ENCODE peak calls at places on chromosomes 4 and X, in six cellular contexts. One of them, this sample, is unnamed.

GRCh38 chrX:153829799-153830631 is at the start of gene PDZD4:
- DNase-seq in H9: no peak
- DNase-seq in fibroblast of lung: no peak
- DNase-seq in transverse colon: no peak
- DNase-seq in AG04450: no peak
- DNase-seq in neural progenitor cell: peak
- DNase-seq in this sample: no peak

GRCh38 chr4:157357887-157358286 is 137.4 kb downstream of the GRIA2 start:
- DNase-seq in H9: no peak
- DNase-seq in fibroblast of lung: no peak
- DNase-seq in transverse colon: no peak
- DNase-seq in AG04450: no peak
- DNase-seq in neural progenitor cell: no peak
- DNase-seq in this sample: no peak

GRCh38 chr4:136754810-136755530 is 777.3 kb downstream of the PCDH18 start:
- DNase-seq in H9: no peak
- DNase-seq in fibroblast of lung: no peak
- DNase-seq in transverse colon: no peak
- DNase-seq in AG04450: no peak
- DNase-seq in neural progenitor cell: no peak
- DNase-seq in this sample: no peak

GRCh38 chr4:8830056-8830455 is 41.6 kb downstream of the HMX1 start:
- DNase-seq in H9: no peak
- DNase-seq in fibroblast of lung: no peak
- DNase-seq in transverse colon: no peak
- DNase-seq in AG04450: no peak
- DNase-seq in neural progenitor cell: no peak
- DNase-seq in this sample: no peak

GRCh38 chrX:129480889-129481288 is 42.4 kb downstream of the SMARCA1 start:
- DNase-seq in H9: no peak
- DNase-seq in fibroblast of lung: no peak
- DNase-seq in transverse colon: no peak
- DNase-seq in AG04450: no peak
- DNase-seq in neural progenitor cell: no peak
- DNase-seq in this sample: no peak

GRCh38 chrX:46648660-46649059 is 75.1 kb downstream of the CHST7 start:
- DNase-seq in H9: no peak
- DNase-seq in fibroblast of lung: no peak
- DNase-seq in transverse colon: no peak
- DNase-seq in AG04450: no peak
- DNase-seq in neural progenitor cell: no peak
- DNase-seq in this sample: no peak

GRCh38 chr4:141132689-141133145 is 552 bp downstream of the RNF150 start:
- DNase-seq in H9: peak
- DNase-seq in fibroblast of lung: peak
- DNase-seq in transverse colon: peak
- DNase-seq in AG04450: no peak
- DNase-seq in neural progenitor cell: peak
- DNase-seq in this sample: no peak

GRCh38 chrX:147876849-147877646 is 34.7 kb upstream of the FMR1 start:
- DNase-seq in H9: no peak
- DNase-seq in fibroblast of lung: no peak
- DNase-seq in transverse colon: no peak
- DNase-seq in AG04450: no peak
- DNase-seq in neural progenitor cell: no peak
- DNase-seq in this sample: no peak

GRCh38 chr4:178105223-178105622 is 663.0 kb upstream of the AGA start:
- DNase-seq in H9: no peak
- DNase-seq in fibroblast of lung: no peak
- DNase-seq in transverse colon: no peak
- DNase-seq in AG04450: no peak
- DNase-seq in neural progenitor cell: no peak
- DNase-seq in this sample: no peak

GRCh38 chr4:3311489-3312171 is 18.8 kb downstream of the RGS12 start:
- DNase-seq in H9: no peak
- DNase-seq in fibroblast of lung: no peak
- DNase-seq in transverse colon: peak
- DNase-seq in AG04450: no peak
- DNase-seq in neural progenitor cell: no peak
- DNase-seq in this sample: no peak

GRCh38 chrX:44735498-44735897 is 108.3 kb upstream of the DUSP21 start:
- DNase-seq in H9: no peak
- DNase-seq in fibroblast of lung: no peak
- DNase-seq in transverse colon: no peak
- DNase-seq in AG04450: no peak
- DNase-seq in neural progenitor cell: no peak
- DNase-seq in this sample: no peak

GRCh38 chr4:1048781-1049590 is 37.6 kb downstream of the FGFRL1 start:
- DNase-seq in H9: peak
- DNase-seq in fibroblast of lung: no peak
- DNase-seq in transverse colon: no peak
- DNase-seq in AG04450: no peak
- DNase-seq in neural progenitor cell: peak
- DNase-seq in this sample: no peak

GRCh38 chrX:110407910-110408545 is 49.4 kb downstream of the RTL9 start:
- DNase-seq in H9: peak
- DNase-seq in fibroblast of lung: peak
- DNase-seq in transverse colon: peak
- DNase-seq in AG04450: no peak
- DNase-seq in neural progenitor cell: peak
- DNase-seq in this sample: no peak

GRCh38 chr4:169105620-169106019 is 95.6 kb upstream of the CBR4 start:
- DNase-seq in H9: no peak
- DNase-seq in fibroblast of lung: no peak
- DNase-seq in transverse colon: no peak
- DNase-seq in AG04450: no peak
- DNase-seq in neural progenitor cell: no peak
- DNase-seq in this sample: no peak

GRCh38 chr4:73668806-73669205 is 48.6 kb upstream of the RASSF6 start:
- DNase-seq in H9: no peak
- DNase-seq in fibroblast of lung: no peak
- DNase-seq in transverse colon: no peak
- DNase-seq in AG04450: no peak
- DNase-seq in neural progenitor cell: no peak
- DNase-seq in this sample: no peak

DNA sequence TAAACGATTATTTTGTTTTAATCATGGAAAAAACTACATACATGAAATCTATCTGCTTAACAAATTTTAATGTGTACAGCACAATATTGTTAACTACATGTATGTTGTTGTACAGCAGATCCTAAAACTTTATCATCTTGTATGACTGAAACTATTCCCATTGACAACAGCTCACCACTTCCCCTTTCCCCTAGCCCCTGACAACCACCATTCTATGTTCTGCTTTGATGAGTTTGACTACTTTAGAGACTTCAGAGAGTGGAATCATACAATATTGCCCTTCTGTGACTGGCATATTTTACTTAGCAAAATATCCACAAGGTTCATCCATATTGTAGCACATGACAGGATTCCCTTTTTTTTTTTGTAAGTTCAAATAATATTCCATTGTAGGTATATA is 185.9 kb downstream of the CFAP299 start:
- DNase-seq in H9: no peak
- DNase-seq in fibroblast of lung: no peak
- DNase-seq in transverse colon: no peak
- DNase-seq in AG04450: no peak
- DNase-seq in neural progenitor cell: no peak
- DNase-seq in this sample: no peak
- TF ChIP-seq CTCF in H9: no peak
- TF ChIP-seq CTCF in fibroblast of lung: no peak
- TF ChIP-seq CTCF in transverse colon: no peak
- TF ChIP-seq CTCF in AG04450: no peak
- TF ChIP-seq CTCF in neural progenitor cell: no peak
- TF ChIP-seq CTCF in this sample: no peak

GRCh38 chrX:48540015-48540350 is 469 bp downstream of the TBC1D25 start:
- DNase-seq in H9: no peak
- DNase-seq in fibroblast of lung: peak
- DNase-seq in transverse colon: peak
- DNase-seq in AG04450: no peak
- DNase-seq in neural progenitor cell: no peak
- DNase-seq in this sample: no peak
- TF ChIP-seq CTCF in H9: no peak
- TF ChIP-seq CTCF in fibroblast of lung: no peak
- TF ChIP-seq CTCF in transverse colon: no peak
- TF ChIP-seq CTCF in AG04450: no peak
- TF ChIP-seq CTCF in neural progenitor cell: no peak
- TF ChIP-seq CTCF in this sample: no peak

GRCh38 chr4:2218436-2218835 is 23.5 kb downstream of the HAUS3 start:
- DNase-seq in H9: no peak
- DNase-seq in fibroblast of lung: no peak
- DNase-seq in transverse colon: no peak
- DNase-seq in AG04450: no peak
- DNase-seq in neural progenitor cell: no peak
- DNase-seq in this sample: no peak
- TF ChIP-seq CTCF in H9: no peak
- TF ChIP-seq CTCF in fibroblast of lung: no peak
- TF ChIP-seq CTCF in transverse colon: no peak
- TF ChIP-seq CTCF in AG04450: no peak
- TF ChIP-seq CTCF in neural progenitor cell: no peak
- TF ChIP-seq CTCF in this sample: no peak

GRCh38 chrX:36957425-36958328 is 50.5 kb upstream of the FAM47C start:
- DNase-seq in H9: peak
- DNase-seq in fibroblast of lung: no peak
- DNase-seq in transverse colon: peak
- DNase-seq in AG04450: no peak
- DNase-seq in neural progenitor cell: peak
- DNase-seq in this sample: no peak
- TF ChIP-seq CTCF in H9: peak
- TF ChIP-seq CTCF in fibroblast of lung: no peak
- TF ChIP-seq CTCF in transverse colon: no peak
- TF ChIP-seq CTCF in AG04450: no peak
- TF ChIP-seq CTCF in neural progenitor cell: peak
- TF ChIP-seq CTCF in this sample: no peak

GRCh38 chr4:118175506-118175905 is 141.2 kb downstream of the NDST3 start:
- DNase-seq in H9: no peak
- DNase-seq in fibroblast of lung: no peak
- DNase-seq in transverse colon: no peak
- DNase-seq in AG04450: no peak
- DNase-seq in neural progenitor cell: no peak
- DNase-seq in this sample: no peak
- TF ChIP-seq CTCF in H9: no peak
- TF ChIP-seq CTCF in fibroblast of lung: no peak
- TF ChIP-seq CTCF in transverse colon: no peak
- TF ChIP-seq CTCF in AG04450: no peak
- TF ChIP-seq CTCF in neural progenitor cell: no peak
- TF ChIP-seq CTCF in this sample: no peak

GRCh38 chr4:163111588-163111987 is 55.1 kb downstream of the NAF1 start:
- DNase-seq in H9: no peak
- DNase-seq in fibroblast of lung: peak
- DNase-seq in transverse colon: no peak
- DNase-seq in AG04450: no peak
- DNase-seq in neural progenitor cell: peak
- DNase-seq in this sample: no peak
- TF ChIP-seq CTCF in H9: peak
- TF ChIP-seq CTCF in fibroblast of lung: peak
- TF ChIP-seq CTCF in transverse colon: peak
- TF ChIP-seq CTCF in AG04450: peak
- TF ChIP-seq CTCF in neural progenitor cell: peak
- TF ChIP-seq CTCF in this sample: no peak

This sample was measured in AG09319.